ENCODE peak calls at places on chromosomes 4 and X, in six cellular contexts. H is endothelial cell of umbilical vein, K is HepG2, J is H1, U is A549, B is GM12878. Z is an unnamed sample.

GRCh38 chrX:100410901-100411801 is 1.1 kb upstream of the PCDH19 start:
- DNase-seq in H (peak), K (no peak), J (peak), U (no peak), B (no peak), Z (no peak)

GRCh38 chrX:150365051-150365952 is 2.2 kb downstream of the MAMLD1 start:
- DNase-seq in H (peak), K (no peak), J (peak), U (peak), B (no peak), Z (peak)

GRCh38 chr4:75702919-75703411 is 21.4 kb upstream of the USO1 start:
- DNase-seq in H (no peak), K (peak), J (peak), U (no peak), B (no peak), Z (no peak)

GRCh38 chr4:48315728-48316630 is 25.4 kb upstream of the SLAIN2 start:
- DNase-seq in H (peak), K (peak), J (no peak), U (peak), B (no peak), Z (peak)

GRCh38 chrX:78619829-78620228 is 39.3 kb downstream of the RTL3 start:
- DNase-seq in H (peak), K (no peak), J (no peak), U (no peak), B (no peak), Z (no peak)

GRCh38 chrX:43685221-43685620 is 29.1 kb downstream of the MAOA start:
- DNase-seq in H (no peak), K (no peak), J (no peak), U (no peak), B (no peak), Z (no peak)

GRCh38 chr4:86934147-86934771 is 552 bp upstream of the AFF1 start:
- DNase-seq in H (no peak), K (no peak), J (no peak), U (no peak), B (no peak), Z (peak)

GRCh38 chrX:45295587-45295986 is 94.9 kb upstream of the DIPK2B start:
- DNase-seq in H (peak), K (peak), J (no peak), U (no peak), B (no peak), Z (peak)

GRCh38 chr4:188423039-188423438 is 283.8 kb downstream of the TRIML1 start:
- DNase-seq in H (no peak), K (no peak), J (no peak), U (peak), B (no peak), Z (no peak)

GRCh38 chr4:55444822-55445221 is 49.1 kb downstream of the TMEM165 start:
- DNase-seq in H (peak), K (peak), J (no peak), U (no peak), B (no peak), Z (peak)

GRCh38 chr4:111748157-111748556 is 397.1 kb upstream of the FAM241A start:
- DNase-seq in H (no peak), K (no peak), J (peak), U (no peak), B (no peak), Z (no peak)

GRCh38 chr4:121177238-121178137 is 13.4 kb upstream of the TNIP3 start:
- DNase-seq in H (no peak), K (no peak), J (no peak), U (no peak), B (no peak), Z (peak)

GRCh38 chr4:155582971-155583437 is 83.6 kb upstream of the GUCY1A1 start:
- DNase-seq in H (peak), K (no peak), J (no peak), U (no peak), B (no peak), Z (peak)

GRCh38 chrX:154695913-154696312 is 42.5 kb upstream of the CTAG2 start:
- DNase-seq in H (no peak), K (no peak), J (no peak), U (no peak), B (no peak), Z (no peak)

GRCh38 chrX:38935561-38935960 is 134.3 kb downstream of the MID1IP1 start:
- DNase-seq in H (no peak), K (no peak), J (no peak), U (no peak), B (no peak), Z (no peak)

GRCh38 chrX:53494427-53494826 is 60.3 kb upstream of the HSD17B10 start:
- DNase-seq in H (no peak), K (no peak), J (no peak), U (no peak), B (no peak), Z (peak)

GRCh38 chr4:122823476-122823875 is 3.2 kb upstream of the FGF2 start:
- DNase-seq in H (peak), K (no peak), J (no peak), U (no peak), B (no peak), Z (peak)

GRCh38 chrX:120311632-120312000 is 355 bp upstream of the TMEM255A start:
- DNase-seq in H (no peak), K (no peak), J (no peak), U (no peak), B (no peak), Z (no peak)

GRCh38 chr4:38281416-38282071 is 321.3 kb downstream of the PTTG2 start:
- DNase-seq in H (no peak), K (no peak), J (no peak), U (no peak), B (no peak), Z (no peak)

GRCh38 chr4:47762376-47763266 is 75.2 kb downstream of the CORIN start:
- DNase-seq in H (no peak), K (no peak), J (no peak), U (no peak), B (no peak), Z (no peak)

GRCh38 chr4:139368990-139369389 is 66.7 kb upstream of the NDUFC1 start:
- DNase-seq in H (peak), K (no peak), J (no peak), U (no peak), B (no peak), Z (no peak)

GRCh38 chr4:39660757-39661156 is 22.1 kb upstream of the SMIM14 start:
- DNase-seq in H (no peak), K (no peak), J (no peak), U (no peak), B (no peak), Z (no peak)

GRCh38 chrX:132206259-132206658 is 13.0 kb downstream of the RAP2C start:
- DNase-seq in H (peak), K (no peak), J (no peak), U (no peak), B (no peak), Z (no peak)

GRCh38 chr4:105059337-105059736 is 87.3 kb upstream of the TET2 start:
- DNase-seq in H (no peak), K (no peak), J (no peak), U (no peak), B (peak), Z (peak)

GRCh38 chr4:53932784-53933183 is 131.6 kb downstream of the CHIC2 start:
- DNase-seq in H (peak), K (no peak), J (no peak), U (no peak), B (no peak), Z (no peak)

GRCh38 chr4:173699841-173700475 is 169.9 kb upstream of the HAND2 start:
- DNase-seq in H (no peak), K (no peak), J (no peak), U (no peak), B (no peak), Z (no peak)

GRCh38 chr4:5395781-5396180 is 312.6 kb downstream of the EVC2 start:
- DNase-seq in H (no peak), K (no peak), J (no peak), U (no peak), B (no peak), Z (no peak)

GRCh38 chrX:9785944-9786741 is at the start of gene SHROOM2:
- DNase-seq in H (no peak), K (no peak), J (peak), U (no peak), B (no peak), Z (no peak)

GRCh38 chr4:5142726-5143125 is 91.4 kb downstream of the STK32B start:
- DNase-seq in H (peak), K (peak), J (peak), U (peak), B (no peak), Z (peak)

GRCh38 chr4:38621004-38621684 is 42.9 kb upstream of the KLF3 start:
- DNase-seq in H (no peak), K (peak), J (peak), U (peak), B (no peak), Z (peak)

GRCh38 chr4:121278811-121279368 is 101.9 kb downstream of the QRFPR start:
- DNase-seq in H (no peak), K (no peak), J (no peak), U (no peak), B (peak), Z (no peak)

GRCh38 chr4:3716876-3717235 is 49.3 kb upstream of the ADRA2C start:
- DNase-seq in H (no peak), K (no peak), J (no peak), U (no peak), B (no peak), Z (no peak)

GRCh38 chr4:3643518-3644433 is 111.6 kb upstream of the LRPAP1 start:
- DNase-seq in H (no peak), K (no peak), J (no peak), U (no peak), B (no peak), Z (no peak)

GRCh38 chrX:1477801-1478458 is 25.2 kb upstream of the ASMTL start:
- DNase-seq in H (no peak), K (no peak), J (peak), U (no peak), B (no peak), Z (no peak)

GRCh38 chr4:4362991-4363697 is 23.8 kb upstream of the NSG1 start:
- DNase-seq in H (no peak), K (no peak), J (no peak), U (no peak), B (no peak), Z (no peak)

GRCh38 chrX:39627257-39627656 is 470.5 kb downstream of the BCOR start:
- DNase-seq in H (no peak), K (no peak), J (no peak), U (no peak), B (no peak), Z (no peak)

GRCh38 chr4:145098675-145099037 is 545 bp downstream of the ABCE1 start:
- DNase-seq in H (peak), K (peak), J (no peak), U (peak), B (no peak), Z (peak)

GRCh38 chr4:155759372-155760252 is 791 bp downstream of the GUCY1B1 start:
- DNase-seq in H (peak), K (no peak), J (peak), U (peak), B (no peak), Z (peak)

GRCh38 chr4:170769857-170770256 is 680.1 kb upstream of the AADAT start:
- DNase-seq in H (no peak), K (no peak), J (no peak), U (no peak), B (no peak), Z (no peak)

DNA sequence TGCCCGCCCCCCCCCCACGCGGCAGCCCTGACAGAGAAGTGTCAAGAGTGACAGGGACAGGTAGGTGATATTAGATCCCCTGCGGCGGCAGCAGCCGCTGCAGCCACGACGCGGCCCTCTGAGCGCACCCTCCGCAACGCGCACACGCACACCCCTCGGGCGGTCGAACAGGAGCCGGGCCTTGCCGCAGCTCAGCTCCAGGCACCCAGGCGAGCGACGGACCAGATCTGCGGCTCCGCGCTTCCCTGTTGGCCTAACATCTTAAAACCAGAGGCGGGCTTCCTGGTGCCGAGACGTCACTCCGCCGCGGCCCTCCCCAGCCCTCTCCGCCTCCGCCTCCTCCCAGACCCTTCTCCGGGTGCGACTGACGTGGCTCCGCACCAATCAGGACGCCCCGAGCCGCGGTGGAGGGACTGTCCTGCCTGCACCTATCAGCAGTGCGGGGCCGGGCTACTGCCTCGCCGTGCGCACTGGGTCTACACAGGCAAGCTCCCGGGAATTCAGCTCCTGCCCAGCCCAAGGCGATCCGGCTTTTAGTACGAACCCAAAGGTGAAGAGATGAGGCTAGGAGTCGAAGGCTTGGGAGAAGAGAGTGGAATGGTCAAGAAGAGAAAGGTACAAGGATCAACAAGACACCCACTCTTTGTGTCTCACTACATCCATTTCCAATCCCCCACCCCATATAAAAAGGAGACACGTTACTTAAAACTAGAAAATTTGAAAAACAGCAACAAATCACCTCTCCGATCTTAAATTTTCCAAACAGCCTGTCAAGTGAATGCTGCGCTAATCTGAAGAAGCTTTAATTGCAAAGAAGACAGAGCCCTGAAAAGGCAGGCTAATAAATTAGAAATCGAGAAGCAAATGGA is at the start of gene PITX2:
- DNase-seq in H (peak), K (no peak), J (peak), U (no peak), B (no peak), Z (no peak)
- TF ChIP-seq MAX in H (no peak), K (no peak), J (peak), U (no peak), B (no peak), Z (no peak)

DNA sequence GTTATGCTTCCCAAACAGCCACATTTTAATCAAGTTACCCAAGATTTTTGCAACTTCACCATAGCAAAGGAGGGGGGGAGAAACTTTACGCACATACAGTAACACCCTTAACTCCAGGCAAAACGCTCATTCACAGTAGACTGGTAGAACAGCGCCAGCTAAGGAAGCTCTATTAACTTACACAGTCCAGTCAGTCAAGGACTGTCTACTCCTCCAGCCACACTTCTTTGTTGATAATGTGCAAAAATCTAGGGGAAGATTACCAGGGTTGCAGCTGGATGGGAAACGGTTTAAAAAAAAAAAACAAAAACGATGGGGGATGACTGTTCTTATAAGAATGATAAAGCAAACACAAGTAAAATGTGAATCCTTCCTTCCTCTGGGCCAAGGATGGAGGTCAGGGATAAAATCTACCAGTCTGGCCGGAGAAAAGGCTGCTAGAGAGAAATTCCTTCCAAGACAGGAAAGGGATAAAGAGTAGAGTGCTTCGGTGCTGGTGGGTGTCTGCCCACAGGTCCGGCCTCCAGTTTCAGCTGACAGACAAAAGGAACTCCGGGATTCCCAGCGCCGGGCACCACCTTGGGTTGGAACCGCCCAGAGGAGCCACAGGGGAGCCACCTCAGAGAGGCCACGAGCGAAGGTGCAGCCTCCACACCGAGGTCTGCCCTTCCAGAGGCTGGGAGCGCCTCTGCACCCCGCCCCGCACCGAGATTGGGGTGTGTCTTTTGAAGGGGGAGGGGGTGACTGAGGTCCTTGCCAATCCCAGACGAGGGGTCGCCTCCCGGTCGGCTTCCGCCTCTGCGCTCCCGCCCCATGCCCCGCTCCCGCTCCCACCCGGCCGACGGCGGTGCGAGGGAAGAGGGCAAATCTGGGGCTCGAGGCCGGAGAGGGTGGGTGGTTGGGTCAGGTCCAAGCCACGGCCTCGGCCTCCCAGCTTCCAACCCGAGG is 789 bp downstream of the ANKRD50 start:
- DNase-seq in H (peak), K (peak), J (peak), U (peak), B (no peak), Z (peak)
- TF ChIP-seq POLR2A in H (peak), K (no peak), J (peak), U (no peak), B (no peak), Z (peak)

DNA sequence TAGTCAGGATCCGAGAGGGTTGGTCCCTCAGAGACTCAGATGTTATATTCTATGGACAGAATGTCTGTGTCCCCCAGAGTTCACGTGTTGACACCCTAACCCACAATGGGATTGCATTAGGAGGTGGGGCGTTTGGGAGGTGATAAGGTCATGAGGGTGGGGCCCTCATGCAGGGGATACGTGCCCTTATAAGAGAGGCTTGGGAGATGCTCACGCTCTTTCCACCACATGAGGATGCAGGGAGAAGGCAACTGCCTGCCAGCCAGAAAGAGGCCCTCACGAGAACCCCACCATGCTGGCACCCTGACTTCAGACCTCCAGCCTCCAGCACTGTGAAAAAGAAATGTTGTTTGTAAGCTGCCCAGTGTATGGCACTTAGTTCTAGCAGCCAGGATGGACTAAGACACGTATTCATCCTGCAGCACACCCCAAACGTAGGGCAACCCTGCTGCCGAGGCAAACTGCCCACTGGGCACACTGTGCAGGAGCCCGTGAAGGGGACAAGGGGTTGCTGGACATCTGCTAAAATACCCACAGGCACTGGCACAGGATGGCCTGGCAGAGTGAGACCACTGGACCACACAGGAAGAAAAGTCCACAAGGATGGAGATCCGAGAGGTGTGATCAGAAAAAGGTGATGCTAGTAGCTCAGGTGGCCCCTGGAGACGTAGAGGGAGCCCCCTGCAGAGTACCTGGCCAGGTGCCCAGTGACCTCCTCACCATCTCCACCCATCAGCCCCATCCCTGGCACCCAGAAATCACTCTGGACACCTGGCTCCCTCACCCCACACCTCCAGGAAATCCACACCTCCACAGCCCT is 62.7 kb downstream of the HTRA3 start:
- DNase-seq in H (no peak), K (no peak), J (no peak), U (no peak), B (no peak), Z (no peak)
- TF ChIP-seq MAX in H (no peak), K (no peak), J (no peak), U (no peak), B (no peak), Z (no peak)

GRCh38 chr4:8331567-8331955 is 62.0 kb downstream of the HTRA3 start:
- DNase-seq in H (peak), K (no peak), J (no peak), U (no peak), B (no peak), Z (no peak)

GRCh38 chr4:8333726-8334460 is 64.3 kb downstream of the HTRA3 start:
- DNase-seq in H (no peak), K (no peak), J (no peak), U (no peak), B (no peak), Z (no peak)

GRCh38 chr4:8334786-8335460 is 65.4 kb downstream of the HTRA3 start:
- DNase-seq in H (no peak), K (peak), J (no peak), U (no peak), B (no peak), Z (no peak)

GRCh38 chr4:8330821-8331566 is 61.4 kb downstream of the HTRA3 start:
- DNase-seq in H (no peak), K (no peak), J (no peak), U (no peak), B (no peak), Z (no peak)

GRCh38 chr4:8332891-8333331 is 63.4 kb downstream of the HTRA3 start:
- DNase-seq in H (no peak), K (no peak), J (no peak), U (no peak), B (no peak), Z (no peak)
- TF ChIP-seq POLR2A in H (no peak), K (no peak), J (no peak), U (no peak), B (no peak), Z (no peak)

GRCh38 chrX:65644621-65645287 is 22.7 kb upstream of the MSN start:
- DNase-seq in H (peak), K (no peak), J (no peak), U (peak), B (no peak), Z (peak)
- TF ChIP-seq MAX in H (no peak), K (no peak), J (no peak), U (peak), B (no peak), Z (no peak)